ENCODE peak calls at places on chromosomes 3 and 15, in six cellular contexts. G is neural progenitor cell, I is SK-N-SH, F is hepatocyte, T is GM23338, C is HCT116. D is an unnamed sample. For H3K27me3, the result is how much of the 10 kb centered on the place peaks cover.

GRCh38 chr3:194158942-194159439 is 23.0 kb downstream of the HES1 start:
- DNase-seq in G (no peak), I (no peak), F (peak), T (no peak), C (no peak), D (no peak)

GRCh38 chr3:72976182-72976825 is 20.3 kb upstream of the PPP4R2 start:
- DNase-seq in G (no peak), I (no peak), F (no peak), T (no peak), C (no peak), D (peak)

GRCh38 chr3:39414421-39414907 is 7.9 kb downstream of the RPSA start:
- DNase-seq in G (no peak), I (no peak), F (no peak), T (no peak), C (no peak), D (peak)

GRCh38 chr15:93030430-93031102 is 58.4 kb downstream of the RGMA start:
- DNase-seq in G (peak), I (peak), F (peak), T (peak), C (peak), D (peak)

GRCh38 chr3:12868039-12869024 is 27.0 kb upstream of the RPL32 start:
- DNase-seq in G (peak), I (peak), F (peak), T (peak), C (peak), D (peak)

GRCh38 chr15:26867199-26868007 is 541 bp downstream of the GABRA5 start:
- DNase-seq in G (peak), I (peak), F (no peak), T (peak), C (no peak), D (peak)

GRCh38 chr3:119352863-119353527 is 58.8 kb downstream of the ARHGAP31 start:
- DNase-seq in G (no peak), I (no peak), F (peak), T (peak), C (peak), D (peak)

GRCh38 chr3:115595611-115596010 is 27.7 kb upstream of the GAP43 start:
- DNase-seq in G (no peak), I (no peak), F (peak), T (no peak), C (no peak), D (no peak)

GRCh38 chr3:173688216-173688842 is 290.8 kb downstream of the NLGN1 start:
- DNase-seq in G (no peak), I (no peak), F (no peak), T (no peak), C (no peak), D (peak)

GRCh38 chr15:92112180-92112579 is 258.7 kb downstream of the SLCO3A1 start:
- DNase-seq in G (no peak), I (no peak), F (no peak), T (no peak), C (no peak), D (peak)

DNA sequence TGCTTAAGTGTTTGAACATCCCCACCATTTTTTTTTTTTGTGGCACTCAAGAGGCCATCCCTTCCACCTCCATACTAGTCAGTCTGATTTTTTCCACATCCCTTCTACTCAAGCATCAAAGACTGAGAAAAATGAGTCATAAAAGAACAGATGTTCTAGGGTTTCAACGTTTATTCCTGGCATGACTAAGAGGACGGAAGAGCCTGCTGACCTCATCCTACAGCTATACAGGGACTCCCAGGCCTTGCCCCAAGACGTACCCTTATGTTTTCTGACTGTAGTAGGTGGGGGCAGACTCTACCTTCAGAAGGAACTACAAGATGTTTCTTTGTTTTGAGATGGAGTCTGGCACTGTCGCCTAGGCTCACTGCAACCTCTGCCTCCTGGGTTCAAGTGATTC is 3.3 kb upstream of the ITPKA start:
- DNase-seq in G (no peak), I (peak), F (peak), T (no peak), C (peak), D (peak)
- H2AFZ ChIP-seq in G (no peak), I (no peak), F (no peak), T (no peak), C (no peak), D (no peak)

GRCh38 chr3:141093397-141093796 is 42.2 kb downstream of the SPSB4 start:
- DNase-seq in G (no peak), I (no peak), F (no peak), T (no peak), C (no peak), D (peak)
- H3K27me3 ChIP-seq in G (under half), I (under half), F (under half), T (under half), C (under half), D (under half)

GRCh38 chr15:33293619-33294309 is 17.0 kb upstream of the RYR3 start:
- DNase-seq in G (no peak), I (no peak), F (no peak), T (peak), C (no peak), D (peak)
- TF ChIP-seq EZH2phosphoT487 in G (no peak), I (no peak), F (no peak), T (no peak), C (no peak), D (no peak)

GRCh38 chr3:50339485-50340196 is 995 bp downstream of the RASSF1 start:
- DNase-seq in G (no peak), I (no peak), F (no peak), T (no peak), C (no peak), D (peak)
- H2AFZ ChIP-seq in G (no peak), I (no peak), F (no peak), T (peak), C (no peak), D (peak)

GRCh38 chr3:106265704-106266103 is 396.9 kb upstream of the CBLB start:
- DNase-seq in G (no peak), I (no peak), F (no peak), T (no peak), C (no peak), D (no peak)

GRCh38 chr3:106261396-106261795 is 392.6 kb upstream of the CBLB start:
- DNase-seq in G (no peak), I (no peak), F (no peak), T (no peak), C (no peak), D (peak)

GRCh38 chr3:106262976-106263375 is 394.2 kb upstream of the CBLB start:
- DNase-seq in G (no peak), I (no peak), F (peak), T (no peak), C (no peak), D (peak)

GRCh38 chr3:106263556-106263955 is 394.7 kb upstream of the CBLB start:
- DNase-seq in G (no peak), I (no peak), F (peak), T (no peak), C (no peak), D (no peak)

DNA sequence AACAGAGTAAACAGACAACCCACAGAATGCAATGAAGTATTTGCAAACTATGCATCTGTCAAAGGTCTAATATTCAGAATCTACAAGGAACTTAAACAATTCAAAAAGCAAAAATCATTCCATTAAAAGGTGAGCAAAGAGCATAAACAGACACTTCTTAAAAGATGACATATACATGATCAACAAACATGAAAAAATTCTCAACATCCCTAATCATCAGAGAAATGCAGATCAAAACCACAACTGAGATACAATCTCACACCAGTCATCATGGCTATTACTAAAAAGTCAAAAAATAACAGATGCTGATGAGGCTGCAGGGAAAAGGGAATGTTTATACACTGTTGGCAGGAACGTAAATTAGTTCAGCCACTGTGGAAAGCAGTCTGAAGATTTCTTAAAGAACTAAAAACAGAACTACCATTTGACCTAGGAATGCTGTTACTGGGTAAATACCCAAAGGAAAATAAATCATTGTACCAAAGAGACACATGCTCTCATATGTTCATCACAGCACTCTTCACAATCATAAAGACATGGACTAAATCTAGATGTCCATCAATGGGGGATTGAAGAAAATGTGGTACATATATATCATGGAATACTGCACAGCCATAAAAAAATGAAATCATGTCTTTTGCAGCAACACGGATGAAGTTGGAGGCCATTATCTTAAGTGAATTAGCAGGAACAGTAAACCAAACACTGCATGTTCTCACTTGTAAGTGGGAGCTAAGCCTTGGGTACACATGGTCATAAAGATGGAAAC is 393.3 kb upstream of the CBLB start:
- DNase-seq in G (no peak), I (no peak), F (no peak), T (no peak), C (no peak), D (peak)
- H3K27me3 ChIP-seq in G (under half), I (under half), F (under half), T (under half), C (under half), D (under half)

GRCh38 chr3:176359211-176359610 is 838.1 kb downstream of the TBL1XR1 start:
- DNase-seq in G (no peak), I (peak), F (no peak), T (peak), C (no peak), D (no peak)

GRCh38 chr3:176357891-176358290 is 839.4 kb downstream of the TBL1XR1 start:
- DNase-seq in G (no peak), I (no peak), F (no peak), T (no peak), C (no peak), D (no peak)

DNA sequence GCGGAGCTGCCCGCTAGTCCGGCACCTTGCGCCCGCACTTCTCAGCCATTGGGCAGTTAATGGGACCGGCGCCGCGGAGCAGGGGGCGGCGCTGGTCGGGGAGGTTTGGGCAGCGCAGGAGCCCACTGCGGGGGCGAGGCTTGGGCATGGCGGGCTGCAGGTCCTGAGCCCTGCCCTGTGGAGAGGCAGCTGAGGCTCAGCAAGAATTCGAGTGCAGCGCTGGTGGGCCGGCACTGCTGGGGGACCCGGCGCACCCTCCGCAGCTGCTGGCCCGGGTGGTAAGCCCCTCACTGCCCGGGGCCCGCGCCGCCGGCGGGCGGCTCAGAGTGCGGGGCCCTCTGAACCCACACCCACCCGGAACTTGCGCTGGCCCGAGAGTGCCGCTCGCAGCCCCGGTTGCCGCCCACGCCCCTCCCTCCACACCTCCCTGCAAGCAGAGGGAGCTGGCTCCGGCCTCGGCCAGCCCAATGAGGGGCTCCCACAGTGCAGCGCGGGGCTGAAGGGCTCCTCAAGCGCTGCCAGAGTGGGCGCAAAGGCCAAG is 835.0 kb downstream of the TBL1XR1 start:
- DNase-seq in G (peak), I (no peak), F (peak), T (peak), C (no peak), D (no peak)
- TF ChIP-seq EZH2phosphoT487 in G (no peak), I (no peak), F (no peak), T (no peak), C (no peak), D (no peak)